ENCODE peak calls at places on chromosomes 13 and 19, in six cellular contexts. M, X, R, W, E and S are unnamed samples.

GRCh38 chr19:32459199-32459865 is 53.8 kb downstream of the DPY19L3 start:
- DNase-seq in M (peak), X (no peak), R (no peak), W (no peak), E (no peak), S (no peak)

GRCh38 chr13:19818223-19818842 is 35.6 kb upstream of the PSPC1 start:
- DNase-seq in M (peak), X (no peak), R (peak), W (peak), E (peak), S (peak)

GRCh38 chr13:73262862-73263627 is 204.2 kb downstream of the KLF5 start:
- DNase-seq in M (no peak), X (no peak), R (no peak), W (no peak), E (no peak), S (no peak)

GRCh38 chr13:59408738-59409137 is 755.0 kb downstream of the DIAPH3 start:
- DNase-seq in M (no peak), X (no peak), R (no peak), W (no peak), E (no peak), S (no peak)

GRCh38 chr13:25776722-25777121 is 275.1 kb downstream of the SHISA2 start:
- DNase-seq in M (no peak), X (no peak), R (no peak), W (no peak), E (no peak), S (no peak)

GRCh38 chr19:35040826-35041547 is 534 bp upstream of the HPN start:
- DNase-seq in M (peak), X (peak), R (peak), W (peak), E (peak), S (peak)

GRCh38 chr19:23420824-23421223 is 25.6 kb upstream of the ZNF91 start:
- DNase-seq in M (no peak), X (no peak), R (no peak), W (no peak), E (no peak), S (no peak)

GRCh38 chr19:35267818-35268545 is 780 bp upstream of the USF2 start:
- DNase-seq in M (peak), X (peak), R (peak), W (peak), E (peak), S (peak)

GRCh38 chr19:15524781-15525180 is 16.5 kb downstream of the CYP4F22 start:
- DNase-seq in M (no peak), X (no peak), R (no peak), W (no peak), E (no peak), S (no peak)

GRCh38 chr13:84446972-84447700 is 564.9 kb upstream of the SLITRK1 start:
- DNase-seq in M (no peak), X (no peak), R (peak), W (peak), E (no peak), S (peak)

GRCh38 chr13:93875527-93875926 is 604.0 kb downstream of the DCT start:
- DNase-seq in M (no peak), X (no peak), R (no peak), W (no peak), E (no peak), S (no peak)

GRCh38 chr19:48249502-48250014 is 6.2 kb downstream of the CARD8 start:
- DNase-seq in M (peak), X (peak), R (no peak), W (no peak), E (peak), S (peak)